ENCODE peak calls at places on chromosomes 16 and 17, in eight cellular contexts. E is astrocyte of the cerebellum; D is activated naive CD4-positive, alpha-beta T cell treated with anti-CD3 and anti-CD28 coated beads, Interleukin-2, amount 10 ng/mL, durations not matched to agents 7 days and 5 days; O is mesendoderm; W is WERI-Rb-1; C is pancreas; V is amniotic epithelial cell; M is activated CD8-positive, alpha-beta memory T cell treated with anti-CD3 and anti-CD28 coated beads for 4 hours. B is an unnamed sample.

GRCh38 chr16:69328854-69329316 is 1.5 kb downstream of the PDF start:
- DNase-seq in V (no peak), C (peak; percentile 41), O (no peak), M (no peak), D (no peak), W (no peak), E (peak; percentile 11), B (peak; percentile 3)

GRCh38 chr16:71345031-71345430 is 13.5 kb upstream of the CALB2 start:
- DNase-seq in E (no peak), M (no peak), V (no peak), D (no peak), C (no peak), W (no peak), O (peak; percentile 30), B (no peak)

GRCh38 chr17:38750312-38751121 is 2.0 kb upstream of the PSMB3 start:
- DNase-seq in C (peak; percentile 56), O (peak; percentile 57), D (peak; percentile 34), V (no peak), E (no peak), W (no peak), M (no peak), B (peak; percentile 57)

GRCh38 chr17:82031885-82032627 is 578 bp downstream of the RAC3 start:
- DNase-seq in V (no peak), E (no peak), M (no peak), O (peak; percentile 53), C (no peak), D (peak; percentile 71), W (peak; percentile 83), B (peak; percentile 68)

GRCh38 chr17:7884581-7885356 is 3.8 kb upstream of the CHD3 start:
- DNase-seq in O (no peak), D (peak; percentile 49), V (no peak), W (no peak), E (no peak), C (no peak), M (peak; percentile 19), B (no peak)

GRCh38 chr17:61208301-61209098 is 191.1 kb upstream of the TBX2 start:
- DNase-seq in W (no peak), E (no peak), C (no peak), O (no peak), V (peak; percentile 43), D (no peak), M (no peak), B (peak; percentile 54)

GRCh38 chr17:54891176-54891821 is 9.4 kb upstream of the TOM1L1 start:
- DNase-seq in M (no peak), V (peak; percentile 67), O (peak; percentile 80), W (peak; percentile 35), E (peak; percentile 48), D (no peak), C (no peak), B (peak; percentile 57)

GRCh38 chr16:56807011-56807675 is 57.9 kb upstream of the SLC12A3 start:
- DNase-seq in O (peak; percentile 82), C (no peak), D (no peak), M (no peak), E (no peak), V (peak; percentile 90), W (no peak), B (no peak)

GRCh38 chr16:83814654-83814985 is 6.8 kb downstream of the HSBP1 start:
- DNase-seq in W (no peak), M (no peak), O (no peak), V (no peak), C (no peak), D (no peak), E (peak; percentile 16), B (no peak)

GRCh38 chr16:75340715-75341500 is 89.5 kb upstream of the BCAR1 start:
- DNase-seq in O (peak; percentile 76), D (no peak), E (no peak), W (no peak), V (peak; percentile 44), C (no peak), M (no peak), B (no peak)

GRCh38 chr17:48726182-48726915 is 2.2 kb downstream of the HOXB13 start:
- DNase-seq in E (no peak), C (no peak), D (no peak), M (no peak), W (no peak), O (no peak), V (no peak), B (no peak)

GRCh38 chr16:1200014-1200627 is 24.9 kb downstream of the TPSG1 start:
- DNase-seq in W (no peak), O (no peak), E (no peak), C (no peak), M (no peak), D (no peak), V (no peak), B (no peak)

GRCh38 chr16:13070268-13070667 is 168.9 kb downstream of the SHISA9 start:
- DNase-seq in O (peak; percentile 98), W (no peak), M (no peak), V (no peak), D (no peak), C (no peak), E (no peak), B (no peak)

GRCh38 chr16:66028505-66029216 is 337.8 kb upstream of the CDH5 start:
- DNase-seq in C (no peak), O (no peak), M (no peak), D (no peak), V (peak; percentile 81), W (no peak), E (no peak), B (no peak)

GRCh38 chr17:17812211-17813054 is 24.4 kb downstream of the SREBF1 start:
- DNase-seq in O (peak; percentile 83), M (no peak), W (peak; percentile 80), V (peak; percentile 61), D (peak; percentile 70), E (no peak), C (peak; percentile 90), B (no peak)

GRCh38 chr16:56401482-56401881 is 23.9 kb downstream of the AMFR start:
- DNase-seq in M (no peak), W (peak; percentile 83), C (no peak), E (no peak), D (peak; percentile 21), O (peak; percentile 45), V (no peak), B (peak; percentile 18)

GRCh38 chr17:79714129-79714528 is 16.6 kb upstream of the ENPP7 start:
- DNase-seq in E (no peak), C (no peak), V (no peak), O (no peak), D (no peak), W (no peak), M (no peak), B (no peak)

GRCh38 chr17:17546399-17547185 is 44.9 kb downstream of the PEMT start:
- DNase-seq in C (peak; percentile 50), W (no peak), M (no peak), E (no peak), V (no peak), O (no peak), D (no peak), B (no peak)

GRCh38 chr16:58264961-58265479 is 29.8 kb downstream of the PRSS54 start:
- DNase-seq in O (peak; percentile 47), D (no peak), C (no peak), V (peak; percentile 81), M (no peak), E (peak; percentile 22), W (no peak), B (no peak)

GRCh38 chr16:79601978-79602609 is 1.6 kb upstream of the MAF start:
- DNase-seq in D (peak; percentile 90), M (peak; percentile 55), O (peak; percentile 83), C (peak; percentile 36), V (peak; percentile 63), E (peak; percentile 75), W (peak; percentile 61), B (peak; percentile 64)

GRCh38 chr17:54418467-54418866 is 482.2 kb upstream of the TOM1L1 start:
- DNase-seq in D (no peak), M (no peak), E (no peak), V (no peak), C (no peak), W (no peak), O (no peak), B (no peak)

GRCh38 chr17:35991075-35991474 is 4.5 kb upstream of the CCL14 start:
- DNase-seq in M (no peak), E (no peak), W (no peak), V (no peak), C (no peak), D (no peak), O (no peak), B (no peak)

GRCh38 chr17:73814070-73814469 is 169.8 kb upstream of the SDK2 start:
- DNase-seq in D (no peak), V (no peak), E (no peak), M (no peak), C (no peak), W (no peak), O (no peak), B (no peak)

GRCh38 chr16:28834349-28834748 is 11.6 kb downstream of the ATXN2L start:
- DNase-seq in D (no peak), V (no peak), W (no peak), E (no peak), M (no peak), O (no peak), C (no peak), B (no peak)

GRCh38 chr17:5557485-5557884 is 26.8 kb downstream of the NLRP1 start:
- DNase-seq in E (peak; percentile 18), W (no peak), D (no peak), M (no peak), V (peak; percentile 9), O (no peak), C (no peak), B (no peak)

GRCh38 chr17:38569701-38570512 is 35.8 kb downstream of the SRCIN1 start:
- DNase-seq in O (no peak), V (no peak), D (no peak), W (no peak), M (no peak), E (no peak), C (no peak), B (no peak)

GRCh38 chr17:61400058-61400785 is 579 bp downstream of the TBX2 start:
- DNase-seq in C (no peak), E (no peak), W (peak; percentile 57), M (no peak), D (no peak), V (peak; percentile 38), O (peak; percentile 53), B (no peak)

GRCh38 chr16:88414521-88415380 is 32.0 kb downstream of the ZNF469 start:
- DNase-seq in O (no peak), D (no peak), W (no peak), M (no peak), E (no peak), V (no peak), C (no peak), B (no peak)

GRCh38 chr17:81503619-81504018 is 9.0 kb downstream of the ACTG1 start:
- DNase-seq in C (no peak), D (no peak), E (no peak), O (no peak), V (no peak), M (no peak), W (no peak), B (no peak)

GRCh38 chr17:37458805-37459204 is 30.9 kb upstream of the DUSP14 start:
- DNase-seq in E (no peak), C (no peak), W (no peak), V (peak; percentile 94), M (no peak), O (no peak), D (no peak), B (no peak)